ENCODE peak calls at places on chromosomes 5 and 9, in four cellular contexts. E, Z, K and G are unnamed samples.
A peak's percentile ranks its signal among the peaks of the same experiment; 100 is the strongest.

GRCh38 chr9:130040901-130041647 is 1.9 kb downstream of the FNBP1 start:
- DNase-seq in E (no peak), Z (no peak), K (no peak), G (no peak)

GRCh38 chr9:78860806-78861475 is 564.0 kb downstream of the PSAT1 start:
- DNase-seq in E (no peak), Z (peak; percentile 70), K (no peak), G (peak; percentile 4)

GRCh38 chr9:28598396-28598795 is 1025.1 kb upstream of the C9orf72 start:
- DNase-seq in E (no peak), Z (no peak), K (peak; percentile 45), G (no peak)

GRCh38 chr5:76788362-76788761 is 30.5 kb upstream of the F2RL1 start:
- DNase-seq in E (no peak), Z (peak; percentile 54), K (no peak), G (no peak)

GRCh38 chr9:136617746-136618577 is 44.8 kb upstream of the EGFL7 start:
- DNase-seq in E (peak; percentile 92), Z (no peak), K (no peak), G (no peak)

GRCh38 chr5:80083115-80083890 is 48.2 kb downstream of the THBS4 start:
- DNase-seq in E (peak; percentile 65), Z (peak; percentile 82), K (no peak), G (peak; percentile 56)

GRCh38 chr5:82277613-82277986 is 554 bp downstream of the RPS23 start:
- DNase-seq in E (no peak), Z (no peak), K (no peak), G (no peak)

GRCh38 chr5:3310551-3311340 is 284.9 kb upstream of the IRX1 start:
- DNase-seq in E (no peak), Z (peak; percentile 40), K (peak; percentile 6), G (peak; percentile 59)

GRCh38 chr5:88680253-88681132 is 202.5 kb downstream of the MEF2C start:
- DNase-seq in E (peak; percentile 84), Z (peak; percentile 56), K (no peak), G (peak; percentile 55)

GRCh38 chr5:155239803-155240202 is 226.2 kb downstream of the KIF4B start:
- DNase-seq in E (no peak), Z (no peak), K (no peak), G (no peak)

GRCh38 chr5:129460951-129461815 is 1.1 kb downstream of the ADAMTS19 start:
- DNase-seq in E (peak; percentile 40), Z (peak; percentile 24), K (no peak), G (no peak)

GRCh38 chr9:87515086-87515485 is 17.4 kb downstream of the DAPK1 start:
- DNase-seq in E (no peak), Z (peak; percentile 58), K (no peak), G (no peak)

GRCh38 chr9:13718539-13718938 is 439.0 kb upstream of the MPDZ start:
- DNase-seq in E (no peak), Z (no peak), K (no peak), G (no peak)

GRCh38 chr5:67462150-67462549 is 265.6 kb upstream of the CD180 start:
- DNase-seq in E (no peak), Z (no peak), K (no peak), G (peak; percentile 22)

GRCh38 chr5:146620663-146621051 is 104.7 kb upstream of the GPR151 start:
- DNase-seq in E (no peak), Z (no peak), K (peak; percentile 56), G (peak; percentile 67)

GRCh38 chr5:107542428-107542827 is 128.3 kb downstream of the EFNA5 start:
- DNase-seq in E (peak; percentile 79), Z (peak; percentile 96), K (no peak), G (no peak)

GRCh38 chr9:25703826-25704357 is 25.6 kb upstream of the TUSC1 start:
- DNase-seq in E (no peak), Z (peak; percentile 36), K (no peak), G (no peak)

GRCh38 chr5:143434261-143435206 is 31.0 kb upstream of the NR3C1 start:
- DNase-seq in E (no peak), Z (no peak), K (no peak), G (no peak)

GRCh38 chr9:126788631-126789349 is 16.1 kb upstream of the ZBTB43 start:
- DNase-seq in E (peak; percentile 90), Z (peak; percentile 19), K (no peak), G (no peak)

GRCh38 chr5:135578685-135579341 is at the start of gene CXCL14:
- DNase-seq in E (no peak), Z (peak; percentile 60), K (peak; percentile 7), G (no peak)

GRCh38 chr9:89686134-89686533 is 81.3 kb downstream of the GADD45G start:
- DNase-seq in E (no peak), Z (no peak), K (no peak), G (peak; percentile 77)

GRCh38 chr9:93118863-93119702 is 15.0 kb downstream of the NINJ1 start:
- DNase-seq in E (no peak), Z (no peak), K (no peak), G (no peak)

GRCh38 chr5:30505014-30505886 is 688.2 kb upstream of the CDH6 start:
- DNase-seq in E (no peak), Z (no peak), K (no peak), G (no peak)